ENCODE peak calls at places on chromosomes 16 and 17, in five cellular contexts. R is uterus; M is Caki2; V is bronchial epithelial cell; D is activated naive CD4-positive, alpha-beta T cell. L is an unnamed sample.
A peak's percentile ranks its signal among the peaks of the same experiment; 100 is the strongest.

GRCh38 chr16:30748634-30749445 is 615 bp downstream of the PHKG2 start:
- DNase-seq in R (peak; percentile 58), M (peak; percentile 33), V (no peak), D (no peak), L (no peak)

GRCh38 chr17:3894188-3894587 is 1.3 kb upstream of the CAMKK1 start:
- DNase-seq in R (no peak), M (no peak), V (no peak), D (no peak), L (no peak)

GRCh38 chr17:68600123-68600880 is 865 bp downstream of the FAM20A start:
- DNase-seq in R (peak; percentile 68), M (no peak), V (no peak), D (no peak), L (no peak)

GRCh38 chr17:49851387-49852291 is 3.8 kb upstream of the TAC4 start:
- DNase-seq in R (peak; percentile 70), M (no peak), V (peak; percentile 14), D (peak; percentile 61), L (no peak)

GRCh38 chr17:75096082-75096625 is 8.4 kb downstream of the SLC16A5 start:
- DNase-seq in R (no peak), M (peak; percentile 98), V (peak; percentile 98), D (no peak), L (peak; percentile 57)

GRCh38 chr17:35605753-35606152 is 18.6 kb downstream of the AP2B1 start:
- DNase-seq in R (no peak), M (no peak), V (no peak), D (no peak), L (no peak)

GRCh38 chr17:10087333-10087732 is 111.1 kb downstream of the GAS7 start:
- DNase-seq in R (no peak), M (no peak), V (no peak), D (no peak), L (no peak)

GRCh38 chr17:65485388-65486299 is 75.8 kb downstream of the AXIN2 start:
- DNase-seq in R (no peak), M (no peak), V (no peak), D (no peak), L (no peak)

GRCh38 chr17:69654981-69655581 is 240.6 kb downstream of the MAP2K6 start:
- DNase-seq in R (no peak), M (peak; percentile 61), V (peak; percentile 84), D (no peak), L (peak; percentile 33)

GRCh38 chr16:23920899-23921298 is 85.1 kb downstream of the PRKCB start:
- DNase-seq in R (no peak), M (no peak), V (no peak), D (no peak), L (no peak)

GRCh38 chr16:89046491-89046890 is 47.2 kb upstream of the ACSF3 start:
- DNase-seq in R (no peak), M (no peak), V (no peak), D (no peak), L (no peak)

GRCh38 chr16:14180431-14181059 is 109.4 kb downstream of the MRTFB start:
- DNase-seq in R (no peak), M (no peak), V (peak; percentile 62), D (no peak), L (no peak)

GRCh38 chr17:81040791-81041337 is 5.9 kb downstream of the BAIAP2 start:
- DNase-seq in R (no peak), M (peak; percentile 34), V (no peak), D (no peak), L (no peak)

GRCh38 chr17:77999413-78000173 is 41.1 kb downstream of the TNRC6C start:
- DNase-seq in R (no peak), M (no peak), V (peak; percentile 14), D (no peak), L (no peak)

GRCh38 chr17:68568581-68568980 is 32.6 kb downstream of the FAM20A start:
- DNase-seq in R (no peak), M (no peak), V (no peak), D (no peak), L (no peak)

GRCh38 chr17:81097943-81098308 is 63.0 kb downstream of the BAIAP2 start:
- DNase-seq in R (no peak), M (peak; percentile 47), V (peak; percentile 54), D (no peak), L (peak; percentile 63)

GRCh38 chr16:57997176-57997527 is 3.3 kb downstream of the ZNF319 start:
- DNase-seq in R (no peak), M (no peak), V (no peak), D (no peak), L (no peak)

GRCh38 chr16:30472328-30472942 is at the start of gene ITGAL:
- DNase-seq in R (no peak), M (no peak), V (no peak), D (peak; percentile 62), L (no peak)

GRCh38 chr17:48647103-48647963 is 21.2 kb upstream of the HOXB9 start:
- DNase-seq in R (no peak), M (no peak), V (no peak), D (no peak), L (no peak)

GRCh38 chr17:77742579-77742978 is 215.9 kb upstream of the TNRC6C start:
- DNase-seq in R (no peak), M (no peak), V (no peak), D (no peak), L (no peak)

GRCh38 chr17:17096438-17097178 is 54.4 kb downstream of the MPRIP start:
- DNase-seq in R (no peak), M (no peak), V (no peak), D (no peak), L (no peak)

L was measured in T1000.